ENCODE peak calls at places on chromosomes 6 and 20, in four cellular contexts. N, E, P and F are unnamed samples.

GRCh38 chr6:126167726-126168125 is 172.2 kb upstream of the CENPW start:
- DNase-seq in N (no peak), E (no peak), P (no peak), F (no peak)

GRCh38 chr6:41442800-41443501 is 103.2 kb upstream of the FOXP4 start:
- DNase-seq in N (no peak), E (no peak), P (peak), F (peak)

GRCh38 chr20:48705208-48706115 is 122.3 kb downstream of the PREX1 start:
- DNase-seq in N (no peak), E (no peak), P (no peak), F (no peak)

GRCh38 chr20:10369723-10370090 is 64.3 kb downstream of the MKKS start:
- DNase-seq in N (no peak), E (no peak), P (no peak), F (no peak)

GRCh38 chr20:3213226-3213625 is 3.9 kb downstream of the ITPA start:
- DNase-seq in N (no peak), E (no peak), P (no peak), F (no peak)

GRCh38 chr6:145815875-145816274 is 1.3 kb upstream of the FBXO30 start:
- DNase-seq in N (no peak), E (peak), P (no peak), F (peak)

GRCh38 chr6:163148781-163149534 is 265.6 kb upstream of the QKI start:
- DNase-seq in N (no peak), E (no peak), P (no peak), F (no peak)

GRCh38 chr20:44765647-44766367 is 20.1 kb downstream of the KCNK15 start:
- DNase-seq in N (no peak), E (no peak), P (no peak), F (peak)

GRCh38 chr6:166004491-166005275 is 163.0 kb downstream of the TBXT start:
- DNase-seq in N (no peak), E (no peak), P (no peak), F (no peak)

GRCh38 chr6:26118999-26119398 is 31.8 kb downstream of the HFE start:
- DNase-seq in N (no peak), E (no peak), P (no peak), F (peak)

GRCh38 chr20:8221887-8222419 is 89.9 kb downstream of the PLCB1 start:
- DNase-seq in N (no peak), E (no peak), P (no peak), F (no peak)

GRCh38 chr6:41584668-41585205 is 38.6 kb downstream of the FOXP4 start:
- DNase-seq in N (no peak), E (no peak), P (no peak), F (no peak)